ENCODE peak calls at places on chromosome 19, in four cellular contexts. E, N, Z and P are unnamed samples.

GRCh38 chr19:15672580-15673175 is at the start of gene CYP4F12:
- DNase-seq in E (peak), N (peak), Z (no peak), P (no peak)

GRCh38 chr19:6362024-6362344 is 653 bp downstream of the CLPP start:
- DNase-seq in E (no peak), N (no peak), Z (no peak), P (no peak)

GRCh38 chr19:6891761-6892385 is 4.5 kb downstream of the ADGRE1 start:
- DNase-seq in E (no peak), N (peak), Z (no peak), P (no peak)

GRCh38 chr19:50362656-50363424 is 2.6 kb downstream of the NAPSA start:
- DNase-seq in E (no peak), N (peak), Z (no peak), P (no peak)

GRCh38 chr19:56477429-56478338 is 539 bp upstream of the ZNF667 start:
- DNase-seq in E (no peak), N (peak), Z (peak), P (peak)

GRCh38 chr19:5547881-5548280 is 19.9 kb downstream of the TINCR start:
- DNase-seq in E (peak), N (peak), Z (no peak), P (peak)

GRCh38 chr19:49017041-49017665 is at the start of gene LHB:
- DNase-seq in E (no peak), N (no peak), Z (no peak), P (no peak)

GRCh38 chr19:51711702-51712101 is 12.1 kb downstream of the HAS1 start:
- DNase-seq in E (no peak), N (no peak), Z (no peak), P (no peak)

GRCh38 chr19:40907968-40908735 is 26.1 kb upstream of the CYP2A7 start:
- DNase-seq in E (no peak), N (peak), Z (no peak), P (no peak)

GRCh38 chr19:40858109-40858508 is 7.9 kb upstream of the CYP2A6 start:
- DNase-seq in E (no peak), N (no peak), Z (no peak), P (no peak)

GRCh38 chr19:32368781-32369180 is 23.4 kb downstream of the ZNF507 start:
- DNase-seq in E (no peak), N (no peak), Z (no peak), P (no peak)

GRCh38 chr19:1449467-1450442 is at the start of gene APC2:
- DNase-seq in E (no peak), N (no peak), Z (peak), P (no peak)

GRCh38 chr19:11191934-11192333 is 5.4 kb downstream of the KANK2 start:
- DNase-seq in E (no peak), N (no peak), Z (no peak), P (no peak)

GRCh38 chr19:4557186-4557970 is 2.1 kb downstream of the SEMA6B start:
- DNase-seq in E (no peak), N (peak), Z (no peak), P (no peak)

GRCh38 chr19:19138110-19138981 is at the start of gene TMEM161A:
- DNase-seq in E (peak), N (peak), Z (peak), P (peak)

GRCh38 chr19:54572696-54573311 is 786 bp upstream of the LILRA2 start:
- DNase-seq in E (no peak), N (no peak), Z (no peak), P (no peak)

GRCh38 chr19:11374449-11375142 is at the start of gene SWSAP1:
- DNase-seq in E (peak), N (peak), Z (peak), P (peak)

GRCh38 chr19:31185261-31185660 is 164.0 kb downstream of the TSHZ3 start:
- DNase-seq in E (no peak), N (no peak), Z (no peak), P (no peak)

GRCh38 chr19:6740589-6741348 is 1.3 kb downstream of the TRIP10 start:
- DNase-seq in E (peak), N (peak), Z (no peak), P (no peak)

GRCh38 chr19:12695997-12696365 is 450 bp downstream of the FBXW9 start:
- DNase-seq in E (no peak), N (no peak), Z (no peak), P (no peak)

GRCh38 chr19:47479701-47480503 is 4.1 kb downstream of the KPTN start:
- DNase-seq in E (no peak), N (no peak), Z (no peak), P (no peak)

GRCh38 chr19:46035986-46036744 is 4.6 kb downstream of the IGFL4 start:
- DNase-seq in E (no peak), N (no peak), Z (no peak), P (no peak)

GRCh38 chr19:39765091-39766076 is 13.3 kb upstream of the LEUTX start:
- DNase-seq in E (no peak), N (peak), Z (no peak), P (peak)